ENCODE peak calls at places on chromosomes 5 and 9, in seven cellular contexts. Y is mucosa of descending colon, Q is lower leg skin, F is HS-5, I is MCF 10A, H is A549, P is HFF-Myc. A is an unnamed sample.

GRCh38 chr9:134742822-134743221 is 101.2 kb downstream of the COL5A1 start:
- DNase-seq in P (no peak), F (no peak), Q (no peak), I (no peak), H (no peak), Y (no peak), A (no peak)

GRCh38 chr5:136222575-136223235 is 29.7 kb upstream of the SMIM32 start:
- DNase-seq in H (no peak), I (peak), Q (no peak), F (no peak), Y (no peak), P (no peak), A (no peak)

GRCh38 chr9:115213777-115214428 is 95.9 kb upstream of the TNC start:
- DNase-seq in P (peak), F (peak), I (peak), Y (no peak), Q (no peak), H (peak), A (no peak)

GRCh38 chr9:123390337-123391135 is 34.5 kb downstream of the CRB2 start:
- DNase-seq in H (no peak), Y (no peak), P (no peak), Q (no peak), F (no peak), I (no peak), A (no peak)

GRCh38 chr5:79746645-79747044 is 57.0 kb downstream of the CMYA5 start:
- DNase-seq in I (no peak), Q (no peak), F (no peak), Y (no peak), P (no peak), H (no peak), A (no peak)

GRCh38 chr9:131098391-131099087 is 2.2 kb downstream of the AIF1L start:
- DNase-seq in Y (no peak), Q (no peak), P (no peak), H (no peak), F (no peak), I (no peak), A (no peak)

GRCh38 chr5:41924526-41924871 is 582 bp upstream of the FBXO4 start:
- DNase-seq in P (no peak), I (no peak), Y (no peak), F (no peak), Q (no peak), H (no peak), A (no peak)

GRCh38 chr9:18795947-18796705 is 236.9 kb downstream of the SAXO1 start:
- DNase-seq in Q (no peak), I (no peak), P (no peak), H (no peak), Y (no peak), F (no peak), A (no peak)

GRCh38 chr9:94812343-94812742 is 85.8 kb downstream of the AOPEP start:
- DNase-seq in Y (no peak), I (peak), F (peak), P (no peak), Q (no peak), H (peak), A (no peak)

GRCh38 chr9:123455187-123455586 is 99.2 kb downstream of the CRB2 start:
- DNase-seq in H (no peak), I (no peak), P (no peak), F (no peak), Y (peak), Q (no peak), A (peak)

GRCh38 chr5:79146352-79146751 is 34.7 kb downstream of the BHMT start:
- DNase-seq in H (no peak), Q (no peak), F (no peak), I (peak), P (no peak), Y (no peak), A (no peak)

A was measured in transverse colon.